ENCODE peak calls at places on chromosomes 5 and 9, in five cellular contexts. G is CD4-positive, alpha-beta memory T cell; E is Jurkat, Clone E6-1; D is hepatocyte; P is AG10803. K is an unnamed sample.

GRCh38 chr5:135608361-135608760 is 29.6 kb upstream of the CXCL14 start:
- DNase-seq in G (no peak), D (no peak), E (no peak), P (no peak), K (no peak)

GRCh38 chr5:31640024-31640423 is 1.1 kb downstream of the PDZD2 start:
- DNase-seq in E (no peak), D (no peak), G (no peak), P (no peak), K (no peak)

GRCh38 chr9:133679466-133680051 is 43.4 kb downstream of the DBH start:
- DNase-seq in D (no peak), E (no peak), G (no peak), P (no peak), K (no peak)

GRCh38 chr5:107485184-107485583 is 185.6 kb downstream of the EFNA5 start:
- DNase-seq in D (no peak), P (no peak), E (no peak), G (no peak), K (no peak)

GRCh38 chr5:29218138-29218537 is 1975.3 kb upstream of the CDH6 start:
- DNase-seq in P (no peak), G (no peak), E (no peak), D (no peak), K (no peak)

GRCh38 chr9:134289241-134289875 is 36.9 kb upstream of the RXRA start:
- DNase-seq in D (no peak), G (no peak), P (no peak), E (no peak), K (no peak)

GRCh38 chr9:99431103-99431502 is 209.0 kb downstream of the SEC61B start:
- DNase-seq in G (no peak), D (no peak), E (no peak), P (peak; percentile 38), K (no peak)

GRCh38 chr5:9716838-9717281 is 86.7 kb upstream of the TAS2R1 start:
- DNase-seq in P (peak; percentile 71), E (no peak), D (no peak), G (no peak), K (no peak)

GRCh38 chr9:112810696-112811490 is 60.3 kb downstream of the SNX30 start:
- DNase-seq in D (no peak), E (no peak), G (no peak), P (no peak), K (no peak)

GRCh38 chr9:37969130-37969529 is 65.2 kb upstream of the SLC25A51 start:
- DNase-seq in P (no peak), D (peak; percentile 87), E (no peak), G (no peak), K (no peak)

GRCh38 chr5:120160120-120160895 is 303.8 kb upstream of the PRR16 start:
- DNase-seq in D (no peak), E (no peak), P (peak; percentile 35), G (no peak), K (no peak)

GRCh38 chr5:66415208-66415607 is 181.0 kb upstream of the MAST4 start:
- DNase-seq in G (no peak), D (no peak), P (no peak), E (no peak), K (no peak)

GRCh38 chr5:59351076-59351794 is 542.3 kb downstream of the PDE4D start:
- DNase-seq in E (no peak), G (no peak), P (peak; percentile 1), D (no peak), K (no peak)

K was measured in mesothelial cell of epicardium.